ENCODE peak calls at places on chromosomes 1 and 21, in nine cellular contexts. One of them, this sample, is unnamed. For H3K36me3, the result is how much of the 10 kb centered on the place peaks cover.

GRCh38 chr1:241957692-241958494 is at the start of gene BECN2:
- DNase-seq in RWPE2: peak
- DNase-seq in GM23338: no peak
- DNase-seq in SK-N-SH: no peak
- DNase-seq in breast epithelium: no peak
- DNase-seq in adrenal gland: no peak
- DNase-seq in CD8-positive, alpha-beta T cell: no peak
- DNase-seq in A673: no peak
- DNase-seq in cardiac muscle cell: no peak
- DNase-seq in this sample: no peak

GRCh38 chr21:38996355-38996754 is 186.9 kb downstream of the PSMG1 start:
- DNase-seq in A673: no peak
- DNase-seq in breast epithelium: no peak
- DNase-seq in SK-N-SH: no peak
- DNase-seq in cardiac muscle cell: no peak
- DNase-seq in GM23338: no peak
- DNase-seq in CD8-positive, alpha-beta T cell: no peak
- DNase-seq in adrenal gland: no peak
- DNase-seq in RWPE2: no peak
- DNase-seq in this sample: no peak

GRCh38 chr1:188128761-188129160 is 1300.0 kb downstream of the PLA2G4A start:
- DNase-seq in A673: peak
- DNase-seq in RWPE2: peak
- DNase-seq in SK-N-SH: no peak
- DNase-seq in adrenal gland: no peak
- DNase-seq in breast epithelium: no peak
- DNase-seq in CD8-positive, alpha-beta T cell: no peak
- DNase-seq in GM23338: peak
- DNase-seq in cardiac muscle cell: no peak
- DNase-seq in this sample: no peak

GRCh38 chr1:222064388-222065201 is 322.7 kb upstream of the DUSP10 start:
- DNase-seq in adrenal gland: no peak
- DNase-seq in A673: no peak
- DNase-seq in RWPE2: no peak
- DNase-seq in cardiac muscle cell: peak
- DNase-seq in SK-N-SH: no peak
- DNase-seq in breast epithelium: no peak
- DNase-seq in GM23338: no peak
- DNase-seq in CD8-positive, alpha-beta T cell: no peak
- DNase-seq in this sample: no peak

GRCh38 chr21:46443910-46444309 is 14.8 kb upstream of the DIP2A start:
- DNase-seq in SK-N-SH: no peak
- DNase-seq in RWPE2: no peak
- DNase-seq in GM23338: no peak
- DNase-seq in adrenal gland: no peak
- DNase-seq in A673: no peak
- DNase-seq in cardiac muscle cell: no peak
- DNase-seq in breast epithelium: no peak
- DNase-seq in CD8-positive, alpha-beta T cell: no peak
- DNase-seq in this sample: no peak

GRCh38 chr21:43812139-43812821 is 22.9 kb downstream of the RRP1 start:
- DNase-seq in RWPE2: no peak
- DNase-seq in breast epithelium: no peak
- DNase-seq in SK-N-SH: no peak
- DNase-seq in GM23338: no peak
- DNase-seq in A673: peak
- DNase-seq in adrenal gland: no peak
- DNase-seq in CD8-positive, alpha-beta T cell: no peak
- DNase-seq in cardiac muscle cell: no peak
- DNase-seq in this sample: no peak

GRCh38 chr1:209850342-209850979 is 22.7 kb downstream of the UTP25 start:
- DNase-seq in GM23338: peak
- DNase-seq in SK-N-SH: peak
- DNase-seq in adrenal gland: peak
- DNase-seq in CD8-positive, alpha-beta T cell: no peak
- DNase-seq in RWPE2: no peak
- DNase-seq in A673: peak
- DNase-seq in cardiac muscle cell: peak
- DNase-seq in breast epithelium: no peak
- DNase-seq in this sample: no peak

GRCh38 chr1:203591626-203592025 is 35.0 kb upstream of the ATP2B4 start:
- DNase-seq in adrenal gland: no peak
- DNase-seq in RWPE2: no peak
- DNase-seq in SK-N-SH: no peak
- DNase-seq in GM23338: no peak
- DNase-seq in breast epithelium: no peak
- DNase-seq in A673: no peak
- DNase-seq in cardiac muscle cell: no peak
- DNase-seq in CD8-positive, alpha-beta T cell: no peak
- DNase-seq in this sample: no peak

DNA sequence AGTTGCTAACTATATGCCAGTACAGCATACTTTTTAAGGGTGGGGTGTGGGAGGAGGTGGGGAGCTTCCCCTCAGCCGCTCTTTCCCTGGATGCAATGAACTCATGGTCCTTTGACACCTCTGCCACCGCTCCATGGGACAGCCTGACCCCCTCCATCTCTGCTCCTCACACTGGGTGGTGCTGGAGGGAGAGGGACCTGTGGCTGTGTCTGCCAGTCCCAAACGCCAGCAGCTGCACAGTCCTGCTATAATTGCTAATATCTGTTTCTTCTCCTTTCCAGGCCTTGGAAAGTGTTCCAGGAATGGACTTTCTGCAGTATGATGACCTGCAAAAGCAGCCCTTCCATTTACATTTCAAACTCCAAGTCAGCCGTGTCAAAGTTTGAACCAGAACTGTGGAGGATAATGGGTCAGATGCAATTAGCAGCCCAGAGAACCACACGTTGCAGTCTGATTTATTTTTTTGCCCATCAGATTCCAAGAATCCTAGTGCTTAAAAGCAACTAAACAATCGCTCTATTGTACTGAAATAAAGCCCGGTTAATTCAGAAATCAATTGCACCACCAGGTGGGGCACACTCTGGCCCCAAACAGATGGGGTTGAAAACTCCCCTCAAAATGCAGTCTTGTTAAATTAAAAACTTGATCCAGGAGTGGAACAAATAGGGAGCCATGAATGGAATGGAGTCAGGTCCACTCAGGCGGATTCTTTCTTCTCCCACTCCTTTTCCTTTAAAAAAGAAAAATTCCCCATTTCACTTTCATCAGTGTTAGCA is 160.6 kb upstream of the LMO4 start:
- DNase-seq in A673: no peak
- DNase-seq in RWPE2: no peak
- DNase-seq in cardiac muscle cell: no peak
- DNase-seq in SK-N-SH: no peak
- DNase-seq in GM23338: peak
- DNase-seq in adrenal gland: no peak
- DNase-seq in CD8-positive, alpha-beta T cell: no peak
- DNase-seq in breast epithelium: no peak
- DNase-seq in this sample: no peak
- TF ChIP-seq CTCF in A673: no peak
- TF ChIP-seq CTCF in RWPE2: no peak
- TF ChIP-seq CTCF in cardiac muscle cell: peak
- TF ChIP-seq CTCF in SK-N-SH: peak
- TF ChIP-seq CTCF in GM23338: peak
- TF ChIP-seq CTCF in adrenal gland: no peak
- TF ChIP-seq CTCF in CD8-positive, alpha-beta T cell: no peak
- TF ChIP-seq CTCF in breast epithelium: no peak
- TF ChIP-seq CTCF in this sample: peak

GRCh38 chr1:19376428-19377372 is 64.6 kb downstream of the SLC66A1 start:
- DNase-seq in A673: no peak
- DNase-seq in RWPE2: no peak
- DNase-seq in breast epithelium: no peak
- DNase-seq in CD8-positive, alpha-beta T cell: no peak
- DNase-seq in SK-N-SH: no peak
- DNase-seq in GM23338: no peak
- DNase-seq in cardiac muscle cell: no peak
- DNase-seq in adrenal gland: no peak
- DNase-seq in this sample: no peak
- H3K36me3 ChIP-seq in A673: under half
- H3K36me3 ChIP-seq in RWPE2: under half
- H3K36me3 ChIP-seq in breast epithelium: under half
- H3K36me3 ChIP-seq in CD8-positive, alpha-beta T cell: under half
- H3K36me3 ChIP-seq in SK-N-SH: under half
- H3K36me3 ChIP-seq in GM23338: under half
- H3K36me3 ChIP-seq in cardiac muscle cell: under half
- H3K36me3 ChIP-seq in adrenal gland: under half
- H3K36me3 ChIP-seq in this sample: under half

GRCh38 chr1:205144751-205145150 is 23.0 kb upstream of the RBBP5 start:
- DNase-seq in breast epithelium: no peak
- DNase-seq in adrenal gland: peak
- DNase-seq in GM23338: no peak
- DNase-seq in cardiac muscle cell: peak
- DNase-seq in SK-N-SH: no peak
- DNase-seq in CD8-positive, alpha-beta T cell: no peak
- DNase-seq in RWPE2: no peak
- DNase-seq in A673: peak
- DNase-seq in this sample: no peak

GRCh38 chr1:205142105-205142475 is 20.3 kb upstream of the RBBP5 start:
- DNase-seq in CD8-positive, alpha-beta T cell: no peak
- DNase-seq in adrenal gland: no peak
- DNase-seq in cardiac muscle cell: no peak
- DNase-seq in RWPE2: no peak
- DNase-seq in SK-N-SH: no peak
- DNase-seq in GM23338: no peak
- DNase-seq in breast epithelium: no peak
- DNase-seq in A673: no peak
- DNase-seq in this sample: no peak

GRCh38 chr1:205144046-205144720 is 22.4 kb upstream of the RBBP5 start:
- DNase-seq in breast epithelium: no peak
- DNase-seq in cardiac muscle cell: no peak
- DNase-seq in SK-N-SH: no peak
- DNase-seq in GM23338: no peak
- DNase-seq in RWPE2: no peak
- DNase-seq in CD8-positive, alpha-beta T cell: no peak
- DNase-seq in adrenal gland: peak
- DNase-seq in A673: no peak
- DNase-seq in this sample: no peak

GRCh38 chr1:205140113-205140512 is 18.3 kb upstream of the RBBP5 start:
- DNase-seq in breast epithelium: no peak
- DNase-seq in CD8-positive, alpha-beta T cell: no peak
- DNase-seq in adrenal gland: no peak
- DNase-seq in RWPE2: no peak
- DNase-seq in A673: no peak
- DNase-seq in GM23338: no peak
- DNase-seq in cardiac muscle cell: no peak
- DNase-seq in SK-N-SH: no peak
- DNase-seq in this sample: no peak

DNA sequence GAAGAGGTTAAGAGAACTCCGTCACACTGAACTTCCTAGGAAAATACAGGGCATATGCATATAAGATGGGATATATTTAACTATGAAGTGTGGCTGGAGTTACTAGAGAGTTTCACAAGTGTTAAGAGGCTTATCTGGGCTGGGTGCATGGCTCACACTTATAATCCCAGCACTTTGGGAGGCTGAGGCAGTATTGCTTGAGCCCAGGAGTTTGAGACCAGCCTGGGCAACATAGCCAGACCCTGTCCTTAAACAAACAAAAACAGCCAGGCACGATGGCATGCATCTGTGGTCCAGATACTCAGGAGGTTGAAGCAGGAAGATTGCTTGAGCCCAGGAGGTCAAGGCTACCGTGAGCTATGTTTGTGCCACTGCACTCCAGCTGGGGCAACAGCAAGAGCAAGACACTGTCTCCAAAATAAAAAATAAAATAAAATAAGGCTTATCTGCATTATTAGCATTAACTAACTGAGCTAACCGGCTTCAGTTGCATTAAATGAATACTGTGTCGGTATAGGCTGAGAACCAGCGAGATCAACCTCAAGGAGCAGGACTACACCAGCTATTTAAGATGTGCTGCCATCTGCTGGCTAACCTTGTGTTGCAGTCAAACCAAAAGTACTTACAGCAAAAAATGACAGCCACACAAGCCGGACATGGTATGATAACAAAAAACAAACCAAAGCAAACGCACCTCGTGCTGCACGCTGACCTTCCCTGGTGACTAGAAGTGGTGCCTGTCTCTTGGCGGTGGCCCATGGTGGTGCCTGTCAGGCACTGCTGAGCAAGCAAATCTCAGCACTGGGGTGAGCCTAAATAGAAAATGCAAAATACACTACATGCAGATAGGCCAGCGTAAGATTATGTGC is 19.7 kb upstream of the RBBP5 start:
- DNase-seq in RWPE2: no peak
- DNase-seq in adrenal gland: peak
- DNase-seq in A673: peak
- DNase-seq in breast epithelium: peak
- DNase-seq in cardiac muscle cell: peak
- DNase-seq in CD8-positive, alpha-beta T cell: peak
- DNase-seq in GM23338: peak
- DNase-seq in SK-N-SH: peak
- DNase-seq in this sample: peak
- H3K4me3 ChIP-seq in RWPE2: no peak
- H3K4me3 ChIP-seq in adrenal gland: no peak
- H3K4me3 ChIP-seq in A673: no peak
- H3K4me3 ChIP-seq in breast epithelium: no peak
- H3K4me3 ChIP-seq in cardiac muscle cell: no peak
- H3K4me3 ChIP-seq in CD8-positive, alpha-beta T cell: no peak
- H3K4me3 ChIP-seq in GM23338: no peak
- H3K4me3 ChIP-seq in SK-N-SH: peak
- H3K4me3 ChIP-seq in this sample: no peak

GRCh38 chr1:163071381-163072255 is 2.5 kb downstream of the RGS4 start:
- DNase-seq in cardiac muscle cell: peak
- DNase-seq in GM23338: peak
- DNase-seq in CD8-positive, alpha-beta T cell: peak
- DNase-seq in breast epithelium: no peak
- DNase-seq in SK-N-SH: peak
- DNase-seq in RWPE2: no peak
- DNase-seq in A673: peak
- DNase-seq in adrenal gland: peak
- DNase-seq in this sample: peak

GRCh38 chr1:163068716-163069115 is 445 bp upstream of the RGS4 start:
- DNase-seq in CD8-positive, alpha-beta T cell: no peak
- DNase-seq in RWPE2: no peak
- DNase-seq in A673: no peak
- DNase-seq in cardiac muscle cell: peak
- DNase-seq in SK-N-SH: peak
- DNase-seq in GM23338: no peak
- DNase-seq in breast epithelium: no peak
- DNase-seq in adrenal gland: peak
- DNase-seq in this sample: no peak

GRCh38 chr1:163069655-163070277 is 605 bp downstream of the RGS4 start:
- DNase-seq in SK-N-SH: no peak
- DNase-seq in RWPE2: no peak
- DNase-seq in CD8-positive, alpha-beta T cell: no peak
- DNase-seq in GM23338: no peak
- DNase-seq in A673: no peak
- DNase-seq in adrenal gland: no peak
- DNase-seq in breast epithelium: no peak
- DNase-seq in cardiac muscle cell: no peak
- DNase-seq in this sample: no peak

GRCh38 chr1:163066686-163067085 is 2.5 kb upstream of the RGS4 start:
- DNase-seq in GM23338: no peak
- DNase-seq in RWPE2: no peak
- DNase-seq in CD8-positive, alpha-beta T cell: no peak
- DNase-seq in adrenal gland: no peak
- DNase-seq in SK-N-SH: no peak
- DNase-seq in cardiac muscle cell: no peak
- DNase-seq in breast epithelium: no peak
- DNase-seq in A673: no peak
- DNase-seq in this sample: no peak

DNA sequence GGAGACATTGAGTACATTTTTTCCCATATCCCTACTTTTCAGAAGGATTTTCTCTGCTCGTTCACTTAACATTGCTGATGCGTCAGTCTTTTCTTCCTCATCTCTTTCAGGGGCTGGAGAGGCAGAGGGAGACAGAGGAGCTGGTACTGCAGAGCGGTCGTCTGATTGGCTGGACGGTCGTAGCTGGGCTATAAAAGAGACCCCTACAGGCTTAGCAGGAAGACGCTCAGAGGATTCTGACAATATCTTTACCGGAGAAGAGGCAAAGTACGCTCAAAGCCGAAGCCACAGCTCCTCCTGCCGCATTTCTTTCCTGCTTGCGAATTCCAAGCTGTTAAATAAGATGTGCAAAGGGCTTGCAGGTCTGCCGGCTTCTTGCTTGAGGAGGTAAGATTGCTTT is at the start of gene RGS4:
- DNase-seq in A673: peak
- DNase-seq in CD8-positive, alpha-beta T cell: no peak
- DNase-seq in SK-N-SH: peak
- DNase-seq in GM23338: peak
- DNase-seq in RWPE2: no peak
- DNase-seq in adrenal gland: peak
- DNase-seq in breast epithelium: no peak
- DNase-seq in cardiac muscle cell: peak
- DNase-seq in this sample: peak
- TF ChIP-seq CTCF in A673: peak
- TF ChIP-seq CTCF in CD8-positive, alpha-beta T cell: no peak
- TF ChIP-seq CTCF in SK-N-SH: peak
- TF ChIP-seq CTCF in GM23338: peak
- TF ChIP-seq CTCF in RWPE2: peak
- TF ChIP-seq CTCF in adrenal gland: peak
- TF ChIP-seq CTCF in breast epithelium: no peak
- TF ChIP-seq CTCF in cardiac muscle cell: peak
- TF ChIP-seq CTCF in this sample: peak